ENCODE peak calls at places on chromosomes 11 and 22, in four cellular contexts. A is neural crest cell, G is AG04449, Y is NCI-H1417 treated with DMSO at 0.1 percent for 48 hours. F is an unnamed sample.

GRCh38 chr22:19664951-19665783 is 49.1 kb upstream of the SEPTIN5 start:
- DNase-seq in A (no peak), G (no peak), Y (no peak), F (no peak)

GRCh38 chr22:27581688-27582087 is 219.9 kb downstream of the MN1 start:
- DNase-seq in A (no peak), G (no peak), Y (no peak), F (peak)

GRCh38 chr11:118694185-118694584 is 14.7 kb upstream of the TREH start:
- DNase-seq in A (no peak), G (no peak), Y (no peak), F (no peak)

GRCh38 chr22:46008836-46009596 is 32.1 kb upstream of the WNT7B start:
- DNase-seq in A (no peak), G (no peak), Y (no peak), F (no peak)

GRCh38 chr11:125381499-125381898 is 114.6 kb downstream of the FEZ1 start:
- DNase-seq in A (no peak), G (no peak), Y (no peak), F (no peak)

GRCh38 chr11:66172146-66172545 is 96.3 kb upstream of the RAB1B start:
- DNase-seq in A (no peak), G (no peak), Y (no peak), F (no peak)

GRCh38 chr11:28887681-28888080 is 779.5 kb downstream of the METTL15 start:
- DNase-seq in A (no peak), G (no peak), Y (no peak), F (no peak)

GRCh38 chr11:113240389-113240788 is 74.0 kb upstream of the TTC12 start:
- DNase-seq in A (no peak), G (no peak), Y (no peak), F (no peak)

GRCh38 chr11:34243620-34244493 is 114.0 kb downstream of the ABTB2 start:
- DNase-seq in A (no peak), G (no peak), Y (no peak), F (peak)

GRCh38 chr11:122756417-122756816 is 81.9 kb upstream of the CRTAM start:
- DNase-seq in A (no peak), G (no peak), Y (no peak), F (no peak)

GRCh38 chr11:2929511-2929879 is 275 bp upstream of the PHLDA2 start:
- DNase-seq in A (no peak), G (no peak), Y (no peak), F (no peak)

GRCh38 chr11:64900263-64900678 is 16.7 kb downstream of the ATG2A start:
- DNase-seq in A (no peak), G (no peak), Y (no peak), F (no peak)

GRCh38 chr11:72812968-72813739 is 1.1 kb upstream of the ATG16L2 start:
- DNase-seq in A (peak), G (no peak), Y (no peak), F (no peak)

GRCh38 chr11:20873054-20873453 is 203.7 kb downstream of the NELL1 start:
- DNase-seq in A (peak), G (no peak), Y (peak), F (no peak)

GRCh38 chr11:72000591-72000867 is 1.8 kb downstream of the IL18BP start:
- DNase-seq in A (no peak), G (no peak), Y (no peak), F (no peak)

GRCh38 chr11:117292616-117293015 is 1.5 kb downstream of the BACE1-AS start:
- DNase-seq in A (no peak), G (no peak), Y (no peak), F (no peak)

GRCh38 chr11:114109206-114110090 is 49.9 kb downstream of the ZBTB16 start:
- DNase-seq in A (no peak), G (no peak), Y (no peak), F (no peak)

GRCh38 chr11:69140635-69141034 is 15.1 kb upstream of the SMIM38 start:
- DNase-seq in A (no peak), G (no peak), Y (no peak), F (no peak)

GRCh38 chr11:7019500-7020182 is 505 bp downstream of the ZNF214 start:
- DNase-seq in A (no peak), G (no peak), Y (no peak), F (no peak)

GRCh38 chr11:57390535-57390934 is at the start of gene PRG2:
- DNase-seq in A (no peak), G (no peak), Y (no peak), F (no peak)

GRCh38 chr11:104531075-104531474 is 367.1 kb upstream of the PDGFD start:
- DNase-seq in A (no peak), G (no peak), Y (no peak), F (no peak)

GRCh38 chr22:32476286-32476685 is 1.7 kb downstream of the FBXO7 start:
- DNase-seq in A (no peak), G (no peak), Y (no peak), F (no peak)

GRCh38 chr22:22091400-22091878 is 108.9 kb upstream of the TOP3B start:
- DNase-seq in A (no peak), G (no peak), Y (no peak), F (no peak)

GRCh38 chr22:41332217-41332616 is 30.9 kb downstream of the ZC3H7B start:
- DNase-seq in A (no peak), G (no peak), Y (no peak), F (no peak)

GRCh38 chr11:75161506-75161905 is 10.6 kb downstream of the SLCO2B1 start:
- DNase-seq in A (no peak), G (no peak), Y (no peak), F (no peak)

GRCh38 chr11:24046731-24047130 is 450.1 kb upstream of the LUZP2 start:
- DNase-seq in A (no peak), G (no peak), Y (no peak), F (no peak)

GRCh38 chr22:26553056-26553752 is 36.7 kb downstream of the TPST2 start:
- DNase-seq in A (no peak), G (peak), Y (no peak), F (peak)

GRCh38 chr11:109086931-109087330 is 335.1 kb upstream of the C11orf87 start:
- DNase-seq in A (no peak), G (no peak), Y (no peak), F (no peak)

GRCh38 chr11:114271316-114271715 is 24.9 kb upstream of the NNMT start:
- DNase-seq in A (no peak), G (no peak), Y (no peak), F (no peak)

GRCh38 chr11:92111291-92111690 is 113.3 kb upstream of the FAT3 start:
- DNase-seq in A (no peak), G (no peak), Y (no peak), F (no peak)

GRCh38 chr22:38230108-38230825 is 28.5 kb downstream of the MAFF start:
- DNase-seq in A (no peak), G (no peak), Y (no peak), F (no peak)